ENCODE peak calls at places on chromosome 5, in eight cellular contexts. W is H9, B is OCI-LY7, Z is neural progenitor cell, M is H1, X is astrocyte, E is GM23338, K is GM23248. I is an unnamed sample. For H3K4me1 and H4K20me1, the result is how much of the 10 kb centered on the place peaks cover.

GRCh38 chr5:181566-181965 is 9.7 kb upstream of the LRRC14B start:
- DNase-seq in W (no peak), B (no peak), Z (no peak), M (no peak), X (no peak), E (no peak), K (no peak), I (no peak)

GRCh38 chr5:125863579-125863978 is 559.6 kb upstream of the GRAMD2B start:
- DNase-seq in W (no peak), B (no peak), Z (no peak), M (no peak), X (no peak), E (no peak), K (no peak), I (no peak)

GRCh38 chr5:73437126-73438047 is 11.2 kb downstream of the FOXD1 start:
- DNase-seq in W (peak), B (no peak), Z (peak), M (peak), X (peak), E (peak), K (peak), I (peak)

GRCh38 chr5:83331842-83332241 is 139.7 kb upstream of the VCAN start:
- DNase-seq in W (no peak), B (no peak), Z (no peak), M (no peak), X (peak), E (no peak), K (peak), I (peak)

GRCh38 chr5:122262107-122262506 is 49.9 kb upstream of the SNCAIP start:
- DNase-seq in W (no peak), B (no peak), Z (no peak), M (no peak), X (peak), E (no peak), K (peak), I (peak)

GRCh38 chr5:138459311-138459710 is 6.0 kb upstream of the EGR1 start:
- DNase-seq in W (no peak), B (peak), Z (no peak), M (no peak), X (no peak), E (no peak), K (no peak), I (no peak)

GRCh38 chr5:151721087-151721646 is 34.5 kb upstream of the SPARC start:
- DNase-seq in W (no peak), B (no peak), Z (no peak), M (no peak), X (no peak), E (no peak), K (no peak), I (no peak)

GRCh38 chr5:167592114-167592513 is 699.3 kb upstream of the WWC1 start:
- DNase-seq in W (no peak), B (no peak), Z (no peak), M (no peak), X (no peak), E (no peak), K (no peak), I (no peak)

GRCh38 chr5:72834919-72835318 is 18.5 kb downstream of the TNPO1 start:
- DNase-seq in W (no peak), B (no peak), Z (no peak), M (no peak), X (no peak), E (no peak), K (no peak), I (no peak)

GRCh38 chr5:616342-617039 is 4.4 kb downstream of the CEP72 start:
- DNase-seq in W (no peak), B (no peak), Z (no peak), M (no peak), X (no peak), E (no peak), K (no peak), I (no peak)

GRCh38 chr5:132667761-132668705 is 5.8 kb upstream of the IL4 start:
- DNase-seq in W (peak), B (no peak), Z (no peak), M (no peak), X (no peak), E (no peak), K (no peak), I (no peak)

GRCh38 chr5:36722913-36723312 is 116.5 kb downstream of the SLC1A3 start:
- DNase-seq in W (no peak), B (no peak), Z (no peak), M (no peak), X (no peak), E (no peak), K (peak), I (peak)

GRCh38 chr5:5126444-5126843 is 13.7 kb upstream of the ADAMTS16 start:
- DNase-seq in W (no peak), B (no peak), Z (no peak), M (no peak), X (no peak), E (no peak), K (peak), I (no peak)

GRCh38 chr5:139711852-139712171 is 63.7 kb downstream of the CXXC5 start:
- DNase-seq in W (no peak), B (no peak), Z (peak), M (peak), X (no peak), E (peak), K (no peak), I (no peak)

GRCh38 chr5:81749562-81750307 is 1.2 kb downstream of the SSBP2 start:
- DNase-seq in W (peak), B (peak), Z (peak), M (peak), X (no peak), E (peak), K (peak), I (no peak)

GRCh38 chr5:74616236-74617146 is 24.0 kb downstream of the ENC1 start:
- DNase-seq in W (no peak), B (no peak), Z (no peak), M (no peak), X (no peak), E (no peak), K (no peak), I (no peak)

GRCh38 chr5:68277427-68277826 is 61.9 kb downstream of the PIK3R1 start:
- DNase-seq in W (no peak), B (no peak), Z (no peak), M (no peak), X (peak), E (no peak), K (no peak), I (peak)

GRCh38 chr5:124700930-124701458 is 45.4 kb downstream of the ZNF608 start:
- DNase-seq in W (no peak), B (no peak), Z (peak), M (no peak), X (no peak), E (peak), K (no peak), I (no peak)

GRCh38 chr5:61371474-61371873 is 39.4 kb downstream of the ZSWIM6 start:
- DNase-seq in W (no peak), B (no peak), Z (no peak), M (no peak), X (no peak), E (peak), K (no peak), I (no peak)

GRCh38 chr5:177301503-177302165 is 1.9 kb downstream of the RAB24 start:
- DNase-seq in W (no peak), B (no peak), Z (no peak), M (no peak), X (no peak), E (no peak), K (peak), I (peak)

GRCh38 chr5:134917070-134917831 is 12.3 kb downstream of the PCBD2 start:
- DNase-seq in W (peak), B (peak), Z (peak), M (peak), X (no peak), E (peak), K (no peak), I (no peak)

GRCh38 chr5:143892908-143893307 is 80.9 kb downstream of the HMHB1 start:
- DNase-seq in W (no peak), B (no peak), Z (no peak), M (no peak), X (no peak), E (no peak), K (no peak), I (no peak)

GRCh38 chr5:177478711-177479646 is 5.5 kb upstream of the DBN1 start:
- DNase-seq in W (no peak), B (no peak), Z (no peak), M (no peak), X (peak), E (no peak), K (peak), I (peak)

GRCh38 chr5:55897905-55898304 is 46.7 kb downstream of the IL31RA start:
- DNase-seq in W (no peak), B (no peak), Z (no peak), M (no peak), X (peak), E (no peak), K (peak), I (peak)

GRCh38 chr5:153445875-153446567 is 44.4 kb upstream of the GRIA1 start:
- DNase-seq in W (no peak), B (no peak), Z (no peak), M (no peak), X (no peak), E (peak), K (peak), I (peak)

GRCh38 chr5:82661462-82661861 is 383.3 kb upstream of the RPS23 start:
- DNase-seq in W (no peak), B (no peak), Z (no peak), M (no peak), X (no peak), E (no peak), K (no peak), I (peak)

GRCh38 chr5:132363431-132364112 is 5.9 kb upstream of the SLC22A5 start:
- DNase-seq in W (no peak), B (no peak), Z (no peak), M (no peak), X (peak), E (no peak), K (peak), I (peak)

GRCh38 chr5:76371955-76372319 is 31.1 kb upstream of the IQGAP2 start:
- DNase-seq in W (no peak), B (no peak), Z (no peak), M (no peak), X (peak), E (no peak), K (no peak), I (no peak)

GRCh38 chr5:160524827-160525226 is 103.2 kb downstream of the PTTG1 start:
- DNase-seq in W (no peak), B (no peak), Z (no peak), M (no peak), X (no peak), E (no peak), K (no peak), I (no peak)

GRCh38 chr5:15009420-15009819 is 137.8 kb upstream of the ANKH start:
- DNase-seq in W (no peak), B (no peak), Z (no peak), M (no peak), X (peak), E (no peak), K (peak), I (peak)

GRCh38 chr5:127564002-127564769 is 46.7 kb downstream of the PRRC1 start:
- DNase-seq in W (no peak), B (peak), Z (peak), M (no peak), X (peak), E (peak), K (peak), I (peak)

GRCh38 chr5:172454355-172455086 is at the start of gene SH3PXD2B:
- DNase-seq in W (peak), B (no peak), Z (peak), M (peak), X (peak), E (peak), K (peak), I (peak)

GRCh38 chr5:89988129-89988528 is 421.4 kb downstream of the CETN3 start:
- DNase-seq in W (no peak), B (no peak), Z (peak), M (no peak), X (no peak), E (peak), K (no peak), I (no peak)

GRCh38 chr5:149651686-149652085 is 70.4 kb downstream of the ARHGEF37 start:
- DNase-seq in W (no peak), B (peak), Z (no peak), M (no peak), X (no peak), E (peak), K (no peak), I (no peak)

GRCh38 chr5:68378204-68378830 is 162.8 kb downstream of the PIK3R1 start:
- DNase-seq in W (no peak), B (no peak), Z (no peak), M (no peak), X (no peak), E (peak), K (no peak), I (no peak)

GRCh38 chr5:123206618-123207320 is 117.7 kb downstream of the PRDM6 start:
- DNase-seq in W (no peak), B (no peak), Z (no peak), M (no peak), X (peak), E (no peak), K (peak), I (peak)

GRCh38 chr5:154159343-154159742 is 31.2 kb upstream of the GALNT10 start:
- DNase-seq in W (no peak), B (no peak), Z (no peak), M (no peak), X (peak), E (no peak), K (peak), I (peak)

DNA sequence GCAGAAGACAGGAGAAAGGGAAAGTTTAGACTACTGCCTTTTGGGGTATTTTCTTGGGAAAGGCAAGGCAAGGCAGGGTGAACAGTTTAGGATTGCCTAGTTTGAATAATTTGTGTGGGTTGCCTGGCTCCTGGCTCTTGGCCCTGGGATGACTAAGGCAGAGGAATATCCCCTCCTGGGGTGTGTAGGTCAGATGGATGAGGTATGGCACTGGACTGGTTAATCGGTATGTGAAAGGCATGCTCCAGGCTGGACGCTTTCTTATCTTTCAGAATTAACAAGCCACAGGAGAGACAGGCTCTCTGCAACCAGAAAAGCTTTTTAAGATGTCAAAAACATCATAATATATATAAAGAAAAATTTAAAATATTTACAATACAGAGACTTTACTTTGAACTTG is 58.6 kb downstream of the STARD4 start:
- DNase-seq in W (no peak), B (no peak), Z (no peak), M (no peak), X (peak), E (no peak), K (peak), I (peak)
- H3K4me2 ChIP-seq in W (no peak), B (no peak), Z (no peak), M (no peak), X (peak), E (no peak), K (peak), I (peak)

DNA sequence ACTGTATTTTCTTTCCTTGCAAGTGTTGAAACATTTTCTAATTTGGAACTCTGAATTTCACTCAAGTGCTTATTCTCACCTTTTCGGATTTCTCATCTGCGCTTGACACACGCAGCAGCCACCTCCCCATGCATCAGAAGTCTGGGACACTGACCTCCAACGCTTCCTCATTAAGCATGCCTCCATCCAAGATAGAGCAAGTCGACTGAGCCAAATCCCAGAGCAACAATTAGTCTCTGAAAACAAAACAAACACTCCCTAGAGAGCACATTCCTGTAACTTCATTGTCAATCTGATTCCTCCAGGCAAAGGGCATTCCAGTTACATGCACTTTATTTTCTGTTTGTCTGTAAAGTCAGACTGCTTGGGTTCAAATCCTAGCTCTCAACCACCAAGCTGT is 5.7 kb downstream of the CD180 start:
- DNase-seq in W (no peak), B (no peak), Z (peak), M (no peak), X (no peak), E (peak), K (no peak), I (no peak)
- H3K4me1 ChIP-seq in W (under half), B (half or more), Z (under half), M (under half), X (under half), E (under half), K (under half), I (under half)

GRCh38 chr5:17221843-17222614 is 4.6 kb downstream of the BASP1 start:
- DNase-seq in W (no peak), B (no peak), Z (peak), M (no peak), X (peak), E (no peak), K (peak), I (peak)
- H4K20me1 ChIP-seq in W (under half), B (half or more), Z (half or more), M (under half), X (half or more), E (under half), K (under half), I (under half)

GRCh38 chr5:119353686-119354366 is 2.0 kb upstream of the TNFAIP8 start:
- DNase-seq in W (no peak), B (peak), Z (no peak), M (no peak), X (no peak), E (no peak), K (no peak), I (no peak)
- H3K4me2 ChIP-seq in W (no peak), B (peak), Z (no peak), M (no peak), X (no peak), E (peak), K (no peak), I (no peak)

DNA sequence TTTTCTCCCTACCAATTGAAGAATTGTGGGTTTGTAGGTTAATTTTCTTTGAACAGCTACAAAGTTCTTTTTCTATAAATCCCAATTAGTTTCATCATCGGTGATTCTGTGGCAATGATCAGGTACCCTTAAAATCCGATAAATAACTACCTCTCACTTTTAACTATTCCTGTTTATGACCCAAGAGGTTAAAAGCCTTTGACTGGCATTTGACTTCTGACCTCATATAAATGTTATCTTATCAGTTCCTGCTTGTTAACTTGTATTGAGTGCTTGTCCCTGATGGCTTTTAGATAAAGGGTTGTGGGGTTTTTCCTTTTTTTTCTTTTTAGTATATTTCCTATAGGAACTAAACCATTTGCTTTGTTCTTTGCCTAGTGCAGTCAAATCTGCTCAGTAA is 124.4 kb upstream of the TMEM161B start:
- DNase-seq in W (no peak), B (no peak), Z (no peak), M (no peak), X (no peak), E (no peak), K (no peak), I (no peak)
- H3K4me1 ChIP-seq in W (under half), B (under half), Z (half or more), M (under half), X (under half), E (half or more), K (under half), I (under half)

DNA sequence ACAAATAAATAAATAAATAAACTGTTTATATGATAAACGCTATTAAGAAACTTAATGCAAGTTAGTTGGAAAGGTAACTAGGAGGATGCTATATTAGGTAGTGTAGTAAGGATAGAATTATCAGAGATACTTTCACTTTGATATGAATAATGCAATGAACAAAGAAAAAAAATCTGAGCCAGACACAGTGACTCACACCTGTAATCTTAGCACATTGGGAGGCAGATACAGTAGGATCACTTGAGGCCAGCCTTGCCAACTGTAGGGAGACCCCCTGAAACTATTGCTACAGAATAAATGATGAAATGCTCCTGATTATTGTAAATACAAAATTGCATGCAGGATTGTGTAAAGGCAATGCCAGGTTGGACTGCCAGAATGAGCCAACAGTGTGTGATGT is 109.2 kb downstream of the ANXA2R start:
- DNase-seq in W (no peak), B (no peak), Z (no peak), M (no peak), X (no peak), E (no peak), K (no peak), I (no peak)
- H4K20me1 ChIP-seq in W (under half), B (under half), Z (under half), M (under half), X (under half), E (under half), K (under half), I (under half)

I was measured in fibroblast of lung.